ENCODE peak calls at places on chromosomes 12 and 14, in five cellular contexts. S is lower leg skin, L is cardiac muscle cell, I is fibroblast of lung, B is adrenal gland. V is an unnamed sample.

GRCh38 chr14:55926007-55926406 is 192.2 kb upstream of the PELI2 start:
- DNase-seq in S (no peak), L (no peak), I (no peak), B (peak; percentile 73), V (no peak)

GRCh38 chr12:46370792-46371717 is 1.5 kb downstream of the SLC38A2 start:
- DNase-seq in S (peak; percentile 98), L (peak; percentile 94), I (peak; percentile 83), B (peak; percentile 90), V (peak; percentile 93)

GRCh38 chr14:103518416-103519042 is 4.1 kb downstream of the CKB start:
- DNase-seq in S (peak; percentile 91), L (peak; percentile 68), I (no peak), B (peak; percentile 70), V (peak; percentile 73)

GRCh38 chr14:64873506-64874220 is 6.0 kb downstream of the SPTB start:
- DNase-seq in S (no peak), L (no peak), I (no peak), B (no peak), V (peak; percentile 16)

GRCh38 chr14:93086441-93087055 is 29.2 kb downstream of the ITPK1 start:
- DNase-seq in S (no peak), L (no peak), I (no peak), B (no peak), V (no peak)

GRCh38 chr12:19397534-19397933 is 41.8 kb upstream of the AEBP2 start:
- DNase-seq in S (peak; percentile 68), L (no peak), I (peak; percentile 15), B (no peak), V (no peak)

GRCh38 chr12:65720739-65721138 is 103.5 kb upstream of the HMGA2 start:
- DNase-seq in S (no peak), L (no peak), I (peak; percentile 89), B (no peak), V (peak; percentile 19)

GRCh38 chr12:97132270-97132669 is 225.2 kb downstream of the NEDD1 start:
- DNase-seq in S (no peak), L (no peak), I (no peak), B (no peak), V (no peak)

GRCh38 chr12:124581299-124581698 is 13.9 kb upstream of the NCOR2 start:
- DNase-seq in S (no peak), L (no peak), I (peak; percentile 85), B (no peak), V (no peak)

GRCh38 chr12:124264089-124264795 is 30.7 kb upstream of the RFLNA start:
- DNase-seq in S (no peak), L (no peak), I (no peak), B (no peak), V (no peak)

GRCh38 chr12:107607464-107608392 is 77.9 kb upstream of the PWP1 start:
- DNase-seq in S (peak; percentile 94), L (peak; percentile 91), I (peak; percentile 57), B (peak; percentile 80), V (peak; percentile 89)

GRCh38 chr12:28780096-28780495 is 369.0 kb upstream of the FAR2 start:
- DNase-seq in S (no peak), L (no peak), I (peak; percentile 74), B (no peak), V (no peak)

GRCh38 chr14:89384023-89384422 is 33.0 kb downstream of the FOXN3 start:
- DNase-seq in S (peak; percentile 59), L (no peak), I (no peak), B (no peak), V (no peak)

GRCh38 chr14:29755311-29756052 is 172.2 kb downstream of the PRKD1 start:
- DNase-seq in S (no peak), L (no peak), I (peak; percentile 13), B (peak; percentile 46), V (no peak)

GRCh38 chr12:11534064-11534463 is 115.4 kb upstream of the ETV6 start:
- DNase-seq in S (no peak), L (no peak), I (no peak), B (no peak), V (no peak)

GRCh38 chr12:91629440-91629839 is 446.8 kb upstream of the DCN start:
- DNase-seq in S (no peak), L (no peak), I (no peak), B (no peak), V (no peak)

GRCh38 chr12:102347761-102348160 is 132.6 kb downstream of the IGF1 start:
- DNase-seq in S (no peak), L (no peak), I (no peak), B (peak; percentile 12), V (no peak)

GRCh38 chr12:47105914-47106674 is 26.3 kb upstream of the AMIGO2 start:
- DNase-seq in S (no peak), L (no peak), I (no peak), B (no peak), V (no peak)

GRCh38 chr12:48788522-48788851 is 402 bp downstream of the ADCY6 start:
- DNase-seq in S (no peak), L (no peak), I (no peak), B (no peak), V (peak; percentile 46)

GRCh38 chr14:41071351-41071750 is 535.3 kb upstream of the LRFN5 start:
- DNase-seq in S (no peak), L (no peak), I (no peak), B (no peak), V (no peak)

GRCh38 chr14:55518391-55518790 is 61.6 kb upstream of the KTN1 start:
- DNase-seq in S (no peak), L (no peak), I (no peak), B (no peak), V (no peak)

GRCh38 chr12:68267892-68268396 is 14.5 kb upstream of the IL22 start:
- DNase-seq in S (no peak), L (no peak), I (peak; percentile 84), B (no peak), V (peak; percentile 88)

GRCh38 chr12:32106517-32107366 is at the start of gene BICD1:
- DNase-seq in S (peak; percentile 97), L (peak; percentile 91), I (peak; percentile 91), B (peak; percentile 84), V (peak; percentile 96)

GRCh38 chr12:20150835-20151234 is 217.5 kb upstream of the PDE3A start:
- DNase-seq in S (no peak), L (no peak), I (no peak), B (no peak), V (no peak)

GRCh38 chr12:124764451-124764850 is 99.2 kb downstream of the SCARB1 start:
- DNase-seq in S (no peak), L (no peak), I (peak; percentile 81), B (no peak), V (peak; percentile 83)

GRCh38 chr12:66196806-66197205 is 7.8 kb downstream of the IRAK3 start:
- DNase-seq in S (no peak), L (no peak), I (no peak), B (no peak), V (no peak)

GRCh38 chr14:24607081-24607480 is 2.4 kb downstream of the GZMH start:
- DNase-seq in S (peak; percentile 65), L (no peak), I (no peak), B (no peak), V (no peak)

GRCh38 chr12:110856517-110856916 is 9.7 kb downstream of the CCDC63 start:
- DNase-seq in S (no peak), L (no peak), I (no peak), B (no peak), V (no peak)

GRCh38 chr12:67943295-67943892 is 45.9 kb upstream of the IFNG-AS1 start:
- DNase-seq in S (no peak), L (peak; percentile 83), I (peak; percentile 62), B (peak; percentile 66), V (peak; percentile 90)

GRCh38 chr14:97206948-97207347 is 409.8 kb downstream of the VRK1 start:
- DNase-seq in S (no peak), L (no peak), I (no peak), B (no peak), V (no peak)

GRCh38 chr12:1857821-1858220 is 37.5 kb downstream of the LRTM2 start:
- DNase-seq in S (peak; percentile 52), L (no peak), I (no peak), B (no peak), V (no peak)

GRCh38 chr12:119669744-119670472 is 2.0 kb downstream of the PRKAB1 start:
- DNase-seq in S (no peak), L (no peak), I (no peak), B (no peak), V (peak; percentile 14)

GRCh38 chr12:126093911-126094310 is 1028.7 kb downstream of the AACS start:
- DNase-seq in S (no peak), L (peak; percentile 31), I (peak; percentile 46), B (no peak), V (peak; percentile 0)

GRCh38 chr12:109777544-109777943 is 55.7 kb downstream of the TRPV4 start:
- DNase-seq in S (no peak), L (peak; percentile 43), I (peak; percentile 28), B (no peak), V (peak; percentile 24)
- H3K4me3 ChIP-seq in S (no peak overlapping the region), L (no peak overlapping the region), I (no peak overlapping the region), B (no peak overlapping the region), V (no peak overlapping the region)

GRCh38 chr14:101537286-101537685 is 24.0 kb upstream of the DIO3 start:
- DNase-seq in S (no peak), L (no peak), I (no peak), B (no peak), V (no peak)

GRCh38 chr14:101538865-101539264 is 22.4 kb upstream of the DIO3 start:
- DNase-seq in S (no peak), L (no peak), I (no peak), B (no peak), V (no peak)

GRCh38 chr14:101534198-101534597 is 27.1 kb upstream of the DIO3 start:
- DNase-seq in S (no peak), L (no peak), I (no peak), B (no peak), V (no peak)

GRCh38 chr14:101535232-101535631 is 26.1 kb upstream of the DIO3 start:
- DNase-seq in S (no peak), L (no peak), I (no peak), B (no peak), V (no peak)

DNA sequence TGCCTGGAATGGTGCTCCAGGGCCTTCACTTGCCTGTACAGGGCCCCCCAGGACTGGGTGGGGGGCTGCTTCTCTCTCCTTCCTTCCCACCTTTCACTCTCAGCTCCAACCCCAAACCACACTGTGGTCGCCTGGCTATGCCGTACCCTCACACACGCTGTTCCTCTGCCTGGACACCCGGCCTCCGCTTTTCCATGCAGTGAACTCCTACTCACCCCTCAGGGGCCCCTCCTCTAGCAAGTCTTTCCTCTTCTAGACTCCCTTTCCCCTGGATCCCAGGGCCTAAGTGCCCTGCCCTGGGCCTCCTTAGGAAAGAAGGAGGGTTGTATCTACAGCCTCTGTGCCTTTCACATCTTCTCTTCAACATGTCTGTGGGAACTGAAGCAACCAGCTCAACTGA is 25.5 kb upstream of the DIO3 start:
- DNase-seq in S (no peak), L (no peak), I (no peak), B (no peak), V (no peak)
- H3K4me3 ChIP-seq in S (no peak overlapping the region), L (no peak overlapping the region), I (no peak overlapping the region), B (no peak overlapping the region), V (no peak overlapping the region)

GRCh38 chr14:30874120-30874998 is at the start of gene COCH:
- DNase-seq in S (peak; percentile 81), L (peak; percentile 75), I (peak; percentile 18), B (no peak), V (peak; percentile 28)
- H3K4me3 ChIP-seq in S (peak within 1 kb of the TSS; percentile 18), L (peak within 1 kb of the TSS; percentile 54), I (peak within 1 kb of the TSS; percentile 52), B (peak within 1 kb of the TSS; percentile 72), V (peak within 1 kb of the TSS; percentile 75)

DNA sequence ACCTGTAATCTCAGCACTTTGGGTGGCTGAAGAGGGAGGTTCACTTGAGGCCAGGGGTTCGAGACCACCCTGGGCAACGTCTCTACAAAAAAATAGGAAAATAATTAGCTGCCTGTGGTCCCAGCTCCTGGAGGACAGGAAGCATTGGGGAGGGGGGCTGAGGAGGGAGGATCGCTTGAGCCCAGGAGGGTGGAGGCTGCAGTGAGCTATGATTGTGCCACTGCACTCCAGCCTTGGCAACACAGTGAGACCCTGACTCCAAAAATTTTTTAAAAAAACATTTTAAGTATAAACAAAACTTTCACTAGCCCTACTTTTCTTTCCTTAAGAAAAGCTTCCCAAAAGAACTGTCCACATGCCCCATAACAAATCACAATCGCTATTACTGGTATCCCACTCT is 1.6 kb downstream of the L2HGDH start:
- DNase-seq in S (no peak), L (no peak), I (no peak), B (no peak), V (no peak)
- H3K4me3 ChIP-seq in S (no peak overlapping the region), L (no peak overlapping the region), I (no peak overlapping the region), B (no peak overlapping the region), V (no peak overlapping the region)